ENCODE peak calls at places on chromosomes 13 and 19, in four cellular contexts. S is neural progenitor cell, A is HCT116, M is AG08396. I is an unnamed sample.

GRCh38 chr19:48991823-48992570 is 1.1 kb downstream of the GYS1 start:
- DNase-seq in A (no peak), M (peak), S (peak), I (no peak)

GRCh38 chr13:22110368-22110767 is 439.5 kb downstream of the FGF9 start:
- DNase-seq in M (no peak), A (no peak), S (no peak), I (no peak)

GRCh38 chr13:106151056-106151699 is 384.3 kb downstream of the EFNB2 start:
- DNase-seq in A (peak), M (peak), S (peak), I (no peak)

GRCh38 chr19:53132231-53132991 is at the start of gene ZNF415:
- DNase-seq in S (peak), A (no peak), M (peak), I (peak)

GRCh38 chr19:750640-751423 is at the start of gene MISP:
- DNase-seq in S (no peak), M (no peak), A (no peak), I (no peak)

GRCh38 chr19:4338441-4339350 is at the start of gene STAP2:
- DNase-seq in M (peak), S (peak), A (no peak), I (peak)

GRCh38 chr13:100828226-100828625 is 153.6 kb upstream of the TMTC4 start:
- DNase-seq in M (no peak), A (no peak), S (peak), I (no peak)

GRCh38 chr13:29922281-29922821 is 71.9 kb upstream of the UBL3 start:
- DNase-seq in M (no peak), S (no peak), A (no peak), I (no peak)

GRCh38 chr13:71316964-71317363 is 550.0 kb downstream of the DACH1 start:
- DNase-seq in A (no peak), S (no peak), M (no peak), I (no peak)

GRCh38 chr19:50792246-50792851 is 2.1 kb downstream of the ACP4 start:
- DNase-seq in A (no peak), S (no peak), M (no peak), I (no peak)

I was measured in CD8-positive, alpha-beta memory T cell.